ENCODE peak calls at places on chromosome 4, in six cellular contexts. J, P, O, N, G and L are unnamed samples.

GRCh38 chr4:183532823-183533222 is 28.0 kb downstream of the ING2 start:
- DNase-seq in G (no peak), P (no peak), J (no peak), N (peak), O (peak), L (no peak)

GRCh38 chr4:178599521-178599920 is 1157.3 kb upstream of the AGA start:
- DNase-seq in O (no peak), J (no peak), N (peak), G (peak), P (no peak), L (no peak)

GRCh38 chr4:147829401-147830101 is 97.7 kb downstream of the ARHGAP10 start:
- DNase-seq in N (peak), P (no peak), G (no peak), J (no peak), O (peak), L (no peak)

GRCh38 chr4:7557447-7557846 is 122.7 kb upstream of the PSAPL1 start:
- DNase-seq in O (peak), N (peak), G (no peak), P (no peak), J (no peak), L (no peak)

GRCh38 chr4:107825072-107825789 is 499 bp downstream of the SGMS2 start:
- DNase-seq in N (peak), J (no peak), G (peak), O (peak), P (peak), L (peak)

GRCh38 chr4:83231620-83232056 is 53.0 kb downstream of the COQ2 start:
- DNase-seq in P (no peak), N (peak), J (no peak), G (no peak), O (no peak), L (peak)

GRCh38 chr4:164977243-164978164 is at the start of gene TRIM61:
- DNase-seq in G (peak), N (peak), O (peak), J (no peak), P (peak), L (no peak)

GRCh38 chr4:5616331-5616950 is 91.9 kb downstream of the EVC2 start:
- DNase-seq in J (no peak), N (no peak), G (no peak), P (no peak), O (no peak), L (peak)

GRCh38 chr4:107977966-107978705 is 11.6 kb upstream of the HADH start:
- DNase-seq in N (no peak), P (no peak), O (no peak), G (no peak), J (no peak), L (no peak)

DNA sequence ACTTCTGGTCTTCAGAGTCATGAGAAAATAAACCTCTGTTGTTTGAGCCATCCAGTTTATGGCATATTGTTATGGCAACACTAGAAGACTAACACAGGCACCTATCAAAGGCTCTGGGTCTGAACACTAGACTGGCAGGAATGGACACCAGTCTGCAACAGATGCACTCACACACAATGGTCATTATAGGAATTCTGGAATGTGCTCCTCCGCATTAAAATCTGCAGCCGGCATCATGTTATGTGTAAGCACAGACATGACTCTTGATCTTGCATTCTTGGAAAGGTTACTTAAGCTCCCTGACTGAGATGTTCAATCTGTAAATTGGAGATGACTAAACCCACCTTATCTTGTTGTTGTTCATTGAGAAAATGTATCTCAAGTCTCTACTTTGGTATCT is 112.3 kb upstream of the ZNF518B start:
- DNase-seq in P (no peak), J (no peak), N (no peak), O (no peak), G (no peak), L (peak)
- H2AK5ac ChIP-seq in P (no peak), J (no peak), N (no peak), O (no peak), G (no peak), L (no peak)

GRCh38 chr4:2042207-2042946 is 16.8 kb upstream of the NAT8L start:
- DNase-seq in P (no peak), O (no peak), N (peak), J (no peak), G (no peak), L (peak)
- H3K4me3 ChIP-seq in P (peak), O (peak), N (peak), J (peak), G (no peak), L (peak)

GRCh38 chr4:151484396-151485102 is 75.6 kb downstream of the FHIP1A start:
- DNase-seq in N (peak), J (peak), O (peak), P (peak), G (peak), L (no peak)

GRCh38 chr4:151485541-151486131 is 76.7 kb downstream of the FHIP1A start:
- DNase-seq in G (peak), P (no peak), N (no peak), J (no peak), O (no peak), L (no peak)

GRCh38 chr4:151486166-151486565 is 77.2 kb downstream of the FHIP1A start:
- DNase-seq in J (no peak), O (peak), G (no peak), N (peak), P (no peak), L (no peak)

DNA sequence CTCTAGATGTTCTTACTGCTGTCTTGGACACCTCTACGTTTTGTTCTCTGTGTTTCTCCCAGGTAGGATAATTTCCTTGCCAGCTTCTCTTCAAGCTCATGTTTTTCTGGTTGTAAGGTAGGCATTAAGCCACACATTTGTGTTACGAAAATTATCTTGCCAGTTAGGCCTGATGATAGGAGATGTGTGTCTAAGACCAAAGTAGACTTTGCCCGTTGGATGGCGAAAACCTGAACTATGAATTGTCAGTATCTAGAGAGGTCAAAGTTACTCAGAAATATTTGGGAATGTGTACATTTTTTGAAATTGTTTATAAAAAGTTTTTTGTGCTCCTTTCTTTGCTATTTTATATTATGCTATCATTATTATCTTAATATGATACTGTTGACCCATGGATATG is 72.8 kb downstream of the FHIP1A start:
- DNase-seq in N (no peak), O (no peak), G (no peak), P (no peak), J (no peak), L (no peak)
- H2AK5ac ChIP-seq in N (no peak), O (no peak), G (no peak), P (no peak), J (no peak), L (no peak)

GRCh38 chr4:1683371-1683902 is 676 bp downstream of the FAM53A start:
- DNase-seq in P (peak), G (peak), N (peak), J (no peak), O (peak), L (peak)

GRCh38 chr4:1684756-1685603 is 867 bp upstream of the FAM53A start:
- DNase-seq in N (no peak), P (no peak), O (no peak), J (no peak), G (no peak), L (no peak)

GRCh38 chr4:1683903-1684755 is at the start of gene FAM53A:
- DNase-seq in O (peak), P (peak), G (peak), J (peak), N (peak), L (peak)

GRCh38 chr4:1685604-1686150 is 1.6 kb upstream of the FAM53A start:
- DNase-seq in N (no peak), G (no peak), P (no peak), J (no peak), O (no peak), L (no peak)

DNA sequence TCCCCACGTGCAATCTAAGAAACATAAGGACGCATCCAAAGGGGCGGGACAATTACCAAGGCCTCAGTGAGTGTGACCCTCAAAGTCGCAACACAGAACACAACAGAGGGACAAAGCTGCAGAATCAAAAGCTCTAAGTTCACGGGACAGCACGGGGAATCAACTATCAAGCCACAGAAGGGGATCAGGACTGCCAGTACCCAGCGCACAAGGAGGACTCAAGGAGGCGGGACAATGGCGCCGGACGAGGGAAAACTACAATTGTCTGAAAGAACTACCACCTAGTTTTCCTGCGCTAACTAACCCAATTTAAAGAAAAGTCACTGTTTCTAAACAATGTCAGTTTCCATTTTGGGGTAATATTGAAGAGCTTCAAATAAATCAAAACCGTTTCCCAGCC is 1.3 kb downstream of the FAM53A start:
- DNase-seq in G (no peak), O (no peak), P (no peak), N (peak), J (no peak), L (no peak)
- H3K4me3 ChIP-seq in G (no peak), O (peak), P (no peak), N (peak), J (no peak), L (no peak)